ENCODE peak calls at places on chromosomes 2 and 18, in four cellular contexts. I, Q, S and K are unnamed samples.

GRCh38 chr2:189265696-189266320 is 86.2 kb upstream of the COL5A2 start:
- DNase-seq in Q (no peak), S (no peak), I (peak), K (no peak)

GRCh38 chr18:78986018-78986481 is 6.4 kb downstream of the SALL3 start:
- DNase-seq in I (peak), Q (no peak), S (no peak), K (no peak)

GRCh38 chr2:119659601-119660342 is 19.2 kb upstream of the TMEM177 start:
- DNase-seq in S (no peak), I (peak), Q (peak), K (peak)

GRCh38 chr18:60350975-60351374 is 21.6 kb downstream of the MC4R start:
- DNase-seq in I (peak), Q (no peak), S (no peak), K (no peak)

GRCh38 chr2:119253760-119254600 is 30.3 kb downstream of the STEAP3 start:
- DNase-seq in S (no peak), I (no peak), Q (no peak), K (no peak)

GRCh38 chr2:119772128-119772527 is 12.4 kb downstream of the PTPN4 start:
- DNase-seq in Q (no peak), S (no peak), I (peak), K (peak)

GRCh38 chr2:212863185-212863588 is 288.2 kb downstream of the IKZF2 start:
- DNase-seq in S (no peak), I (peak), Q (peak), K (peak)

GRCh38 chr18:37962316-37962966 is 396.8 kb upstream of the CELF4 start:
- DNase-seq in I (no peak), S (no peak), Q (no peak), K (no peak)

GRCh38 chr2:119308793-119309330 is 57.8 kb downstream of the C2orf76 start:
- DNase-seq in S (no peak), I (no peak), Q (no peak), K (no peak)

GRCh38 chr2:32780961-32781360 is 153.1 kb downstream of the TTC27 start:
- DNase-seq in I (peak), Q (no peak), S (no peak), K (no peak)

GRCh38 chr2:85281553-85281952 is 46.2 kb downstream of the TGOLN2 start:
- DNase-seq in I (no peak), S (no peak), Q (no peak), K (no peak)

GRCh38 chr2:66364495-66364992 is 70.4 kb upstream of the MEIS1 start:
- DNase-seq in I (peak), S (peak), Q (peak), K (peak)

GRCh38 chr18:53191634-53192033 is 851.6 kb downstream of the DCC start:
- DNase-seq in Q (no peak), I (no peak), S (no peak), K (no peak)

GRCh38 chr2:105660489-105660888 is 84.2 kb upstream of the NCK2 start:
- DNase-seq in S (no peak), Q (no peak), I (no peak), K (no peak)

GRCh38 chr2:219452361-219453317 is 18.0 kb downstream of the SPEG start:
- DNase-seq in I (peak), Q (peak), S (peak), K (peak)

GRCh38 chr2:99960724-99961566 is 181.4 kb downstream of the AFF3 start:
- DNase-seq in Q (no peak), I (no peak), S (no peak), K (no peak)

GRCh38 chr2:186576614-186577013 is 13.2 kb upstream of the ITGAV start:
- DNase-seq in S (no peak), Q (peak), I (peak), K (peak)